ENCODE peak calls at places on chromosome 18, in five cellular contexts. P, J, A, S and T are unnamed samples.
A peak's percentile ranks its signal among the peaks of the same experiment; 100 is the strongest.

GRCh38 chr18:10546557-10547300 is 20.9 kb downstream of the NAPG start:
- DNase-seq in P (no peak), J (no peak), A (no peak), S (no peak), T (no peak)

GRCh38 chr18:23570912-23571504 is 15.3 kb downstream of the NPC1 start:
- DNase-seq in P (no peak), J (no peak), A (no peak), S (no peak), T (no peak)

GRCh38 chr18:1173593-1173992 is 268.9 kb downstream of the ADCYAP1 start:
- DNase-seq in P (no peak), J (no peak), A (no peak), S (no peak), T (no peak)

GRCh38 chr18:73784853-73785252 is 362.8 kb downstream of the FBXO15 start:
- DNase-seq in P (no peak), J (no peak), A (no peak), S (no peak), T (no peak)

GRCh38 chr18:28045880-28046279 is 131.1 kb downstream of the CDH2 start:
- DNase-seq in P (no peak), J (no peak), A (no peak), S (no peak), T (no peak)

GRCh38 chr18:27713037-27713726 is 463.7 kb downstream of the CDH2 start:
- DNase-seq in P (peak; percentile 59), J (no peak), A (no peak), S (no peak), T (no peak)

GRCh38 chr18:2897448-2898052 is 50.7 kb downstream of the EMILIN2 start:
- DNase-seq in P (no peak), J (no peak), A (no peak), S (no peak), T (peak; percentile 45)

GRCh38 chr18:25561923-25562322 is 210.0 kb upstream of the ZNF521 start:
- DNase-seq in P (peak; percentile 9), J (no peak), A (peak; percentile 3), S (peak; percentile 18), T (peak; percentile 35)

GRCh38 chr18:11339121-11339520 is 189.8 kb upstream of the PIEZO2 start:
- DNase-seq in P (no peak), J (no peak), A (no peak), S (no peak), T (no peak)

GRCh38 chr18:31424383-31424988 is 23.1 kb upstream of the DSG3 start:
- DNase-seq in P (peak; percentile 43), J (no peak), A (no peak), S (no peak), T (peak; percentile 42)

GRCh38 chr18:55489742-55490055 is 98.3 kb downstream of the TCF4 start:
- DNase-seq in P (no peak), J (no peak), A (no peak), S (no peak), T (no peak)

GRCh38 chr18:52237551-52237950 is 102.4 kb upstream of the DCC start:
- DNase-seq in P (peak; percentile 50), J (no peak), A (no peak), S (peak; percentile 66), T (no peak)

GRCh38 chr18:23422751-23423418 is 30.2 kb upstream of the RIOK3 start:
- DNase-seq in P (no peak), J (no peak), A (peak; percentile 99), S (peak; percentile 62), T (no peak)

GRCh38 chr18:76616373-76616772 is 121.3 kb upstream of the ZNF516 start:
- DNase-seq in P (no peak), J (no peak), A (no peak), S (no peak), T (no peak)

GRCh38 chr18:48796491-48797205 is 154.1 kb downstream of the SMAD7 start:
- DNase-seq in P (no peak), J (no peak), A (no peak), S (no peak), T (no peak)

GRCh38 chr18:23194969-23195957 is 60.0 kb downstream of the CABLES1 start:
- DNase-seq in P (no peak), J (no peak), A (no peak), S (no peak), T (no peak)

GRCh38 chr18:28127228-28127627 is 49.7 kb downstream of the CDH2 start:
- DNase-seq in P (no peak), J (no peak), A (no peak), S (no peak), T (no peak)